ENCODE peak calls at places on chromosomes 2 and 18, in four cellular contexts. T, H, U and V are unnamed samples.

GRCh38 chr2:38170098-38170497 is 94.1 kb upstream of the CYP1B1 start:
- DNase-seq in T (no peak), H (no peak), U (no peak), V (no peak)

GRCh38 chr2:206086683-206087350 is 843 bp upstream of the INO80D start:
- DNase-seq in T (no peak), H (no peak), U (no peak), V (no peak)

GRCh38 chr2:50098242-50098641 is 933.7 kb downstream of the NRXN1 start:
- DNase-seq in T (no peak), H (no peak), U (no peak), V (no peak)

GRCh38 chr2:24972315-24972958 is 682 bp upstream of the DNAJC27 start:
- DNase-seq in T (no peak), H (peak; percentile 6), U (no peak), V (peak; percentile 73)

GRCh38 chr2:236562434-236562833 is 7.2 kb upstream of the ACKR3 start:
- DNase-seq in T (no peak), H (no peak), U (no peak), V (no peak)

GRCh38 chr2:208491648-208492047 is 85.1 kb downstream of the PTH2R start:
- DNase-seq in T (no peak), H (no peak), U (no peak), V (no peak)

GRCh38 chr2:24007693-24008092 is 2.2 kb upstream of the MFSD2B start:
- DNase-seq in T (no peak), H (no peak), U (no peak), V (no peak)

GRCh38 chr18:13471971-13472628 is 253.5 kb downstream of the LDLRAD4 start:
- DNase-seq in T (no peak), H (no peak), U (no peak), V (no peak)

GRCh38 chr2:69731575-69731974 is 10.4 kb upstream of the ANXA4 start:
- DNase-seq in T (no peak), H (no peak), U (no peak), V (peak; percentile 27)